ENCODE peak calls at places on chromosomes 16 and 17, in eight cellular contexts. X is PC-9; I is CD8-positive, alpha-beta T cell; E is PC-3; U is anterior cingulate cortex; R is thoracic aorta; L is DND-41; N is NCI-H2171. Y is an unnamed sample.

GRCh38 chr16:57999366-57999970 is 1.0 kb downstream of the ZNF319 start:
- DNase-seq in X (no peak), U (no peak), R (no peak), L (peak; percentile 49), I (no peak), E (no peak), N (no peak), Y (no peak)

GRCh38 chr17:43627657-43628650 is 33.8 kb downstream of the MEOX1 start:
- DNase-seq in L (no peak), X (no peak), I (no peak), E (no peak), R (no peak), U (no peak), N (peak; percentile 75), Y (no peak)

GRCh38 chr16:63530974-63531373 is 1494.7 kb upstream of the CDH8 start:
- DNase-seq in E (no peak), X (no peak), N (no peak), U (no peak), R (no peak), I (no peak), L (no peak), Y (no peak)

GRCh38 chr17:32529604-32530003 is 42.8 kb downstream of the CDK5R1 start:
- DNase-seq in R (no peak), L (no peak), X (no peak), U (no peak), N (peak; percentile 80), I (no peak), E (no peak), Y (no peak)

GRCh38 chr17:41917192-41917591 is 1.6 kb downstream of the ACLY start:
- DNase-seq in X (no peak), N (no peak), L (no peak), I (no peak), E (peak; percentile 12), R (no peak), U (no peak), Y (no peak)

GRCh38 chr17:45312477-45313418 is 4.1 kb downstream of the MAP3K14 start:
- DNase-seq in I (no peak), X (no peak), E (peak; percentile 54), U (no peak), N (no peak), R (no peak), L (peak; percentile 40), Y (no peak)

GRCh38 chr17:52134641-52135040 is 23.9 kb downstream of the CA10 start:
- DNase-seq in E (peak; percentile 20), U (no peak), X (no peak), I (no peak), N (no peak), L (no peak), R (no peak), Y (no peak)

GRCh38 chr16:87132361-87133014 is 184.7 kb downstream of the C16orf95 start:
- DNase-seq in R (no peak), N (no peak), U (peak; percentile 22), L (no peak), E (peak; percentile 49), I (no peak), X (no peak), Y (peak; percentile 28)

GRCh38 chr17:10631048-10631700 is 25.9 kb downstream of the MYH3 start:
- DNase-seq in I (no peak), X (peak; percentile 49), L (peak; percentile 24), E (peak; percentile 29), U (peak; percentile 1), N (no peak), R (no peak), Y (no peak)

GRCh38 chr17:9231449-9232154 is 210.3 kb downstream of the NTN1 start:
- DNase-seq in I (no peak), N (no peak), E (no peak), U (no peak), R (no peak), L (no peak), X (no peak), Y (no peak)

GRCh38 chr16:83501481-83501880 is 306.3 kb upstream of the HSBP1 start:
- DNase-seq in L (no peak), U (no peak), X (no peak), E (no peak), I (no peak), R (no peak), N (no peak), Y (no peak)

GRCh38 chr17:32006957-32007462 is at the start of gene LRRC37B:
- DNase-seq in E (peak; percentile 75), U (peak; percentile 86), N (peak; percentile 77), L (peak; percentile 90), I (peak; percentile 86), X (peak; percentile 82), R (peak; percentile 51), Y (peak; percentile 83)

GRCh38 chr16:21116148-21116693 is 34.4 kb downstream of the DNAH3 start:
- DNase-seq in E (no peak), X (no peak), I (no peak), N (no peak), R (no peak), U (no peak), L (no peak), Y (no peak)

GRCh38 chr17:81867952-81868673 is 3.0 kb downstream of the ARHGDIA start:
- DNase-seq in I (no peak), L (no peak), E (no peak), N (no peak), X (no peak), U (no peak), R (no peak), Y (no peak)

GRCh38 chr16:30372725-30373124 is 1.9 kb upstream of the MYL11 start:
- DNase-seq in U (no peak), I (no peak), X (no peak), L (no peak), E (no peak), N (no peak), R (no peak), Y (no peak)

GRCh38 chr17:27950995-27951394 is 57.8 kb upstream of the LYRM9 start:
- DNase-seq in R (no peak), U (no peak), L (no peak), E (no peak), X (no peak), N (no peak), I (no peak), Y (no peak)

GRCh38 chr16:68658258-68658973 is 13.3 kb downstream of the CDH3 start:
- DNase-seq in U (no peak), R (no peak), I (no peak), N (no peak), X (peak; percentile 78), L (no peak), E (peak; percentile 98), Y (no peak)

Y was measured in hippocampal formation.